ENCODE peak calls at places on chromosome 12, in four cellular contexts. One of them, this sample, is unnamed. For H3K4me1, the result is how much of the 10 kb centered on the place peaks cover.

GRCh38 chr12:121791671-121792496 is 1.6 kb downstream of the RHOF start:
- DNase-seq in prostate gland: no peak
- DNase-seq in adrenal gland: no peak
- DNase-seq in body of pancreas: no peak
- DNase-seq in this sample: no peak

GRCh38 chr12:98498635-98499034 is 16.8 kb upstream of the TMPO start:
- DNase-seq in body of pancreas: no peak
- DNase-seq in prostate gland: no peak
- DNase-seq in adrenal gland: no peak
- DNase-seq in this sample: no peak

GRCh38 chr12:48000878-48001321 is 3.4 kb downstream of the COL2A1 start:
- DNase-seq in prostate gland: no peak
- DNase-seq in adrenal gland: peak
- DNase-seq in body of pancreas: no peak
- DNase-seq in this sample: no peak

GRCh38 chr12:85281947-85282312 is 1.9 kb downstream of the ALX1 start:
- DNase-seq in body of pancreas: no peak
- DNase-seq in adrenal gland: no peak
- DNase-seq in prostate gland: no peak
- DNase-seq in this sample: no peak

GRCh38 chr12:94596596-94596995 is 53.8 kb downstream of the TMCC3 start:
- DNase-seq in body of pancreas: peak
- DNase-seq in prostate gland: no peak
- DNase-seq in adrenal gland: peak
- DNase-seq in this sample: no peak

GRCh38 chr12:124581299-124581698 is 13.9 kb upstream of the NCOR2 start:
- DNase-seq in body of pancreas: no peak
- DNase-seq in prostate gland: no peak
- DNase-seq in adrenal gland: no peak
- DNase-seq in this sample: no peak

GRCh38 chr12:123106640-123107359 is 44.1 kb downstream of the PITPNM2 start:
- DNase-seq in adrenal gland: peak
- DNase-seq in prostate gland: no peak
- DNase-seq in body of pancreas: no peak
- DNase-seq in this sample: no peak

GRCh38 chr12:62725781-62726180 is 209.2 kb downstream of the PPM1H start:
- DNase-seq in prostate gland: no peak
- DNase-seq in adrenal gland: no peak
- DNase-seq in body of pancreas: no peak
- DNase-seq in this sample: no peak

GRCh38 chr12:2163172-2163927 is 110.6 kb downstream of the CACNA1C start:
- DNase-seq in body of pancreas: peak
- DNase-seq in adrenal gland: peak
- DNase-seq in prostate gland: no peak
- DNase-seq in this sample: peak

GRCh38 chr12:59808317-59808910 is 212.6 kb downstream of the SLC16A7 start:
- DNase-seq in body of pancreas: no peak
- DNase-seq in prostate gland: no peak
- DNase-seq in adrenal gland: no peak
- DNase-seq in this sample: no peak

GRCh38 chr12:109739747-109740693 is 26.4 kb downstream of the FAM222A start:
- DNase-seq in prostate gland: no peak
- DNase-seq in body of pancreas: peak
- DNase-seq in adrenal gland: peak
- DNase-seq in this sample: no peak

GRCh38 chr12:77606348-77606747 is 224.3 kb upstream of the NAV3 start:
- DNase-seq in body of pancreas: no peak
- DNase-seq in adrenal gland: no peak
- DNase-seq in prostate gland: no peak
- DNase-seq in this sample: no peak

GRCh38 chr12:47767197-47767724 is 5.8 kb upstream of the SLC48A1 start:
- DNase-seq in body of pancreas: peak
- DNase-seq in adrenal gland: no peak
- DNase-seq in prostate gland: peak
- DNase-seq in this sample: no peak

GRCh38 chr12:125129592-125130255 is 64.5 kb downstream of the AACS start:
- DNase-seq in adrenal gland: no peak
- DNase-seq in body of pancreas: no peak
- DNase-seq in prostate gland: no peak
- DNase-seq in this sample: no peak

GRCh38 chr12:110741795-110742717 is 635 bp downstream of the PPP1CC start:
- DNase-seq in adrenal gland: peak
- DNase-seq in body of pancreas: no peak
- DNase-seq in prostate gland: no peak
- DNase-seq in this sample: peak

GRCh38 chr12:128933039-128933438 is 79.8 kb downstream of the GLT1D1 start:
- DNase-seq in body of pancreas: no peak
- DNase-seq in adrenal gland: no peak
- DNase-seq in prostate gland: no peak
- DNase-seq in this sample: peak

GRCh38 chr12:89368386-89368785 is 16.1 kb upstream of the DUSP6 start:
- DNase-seq in adrenal gland: no peak
- DNase-seq in body of pancreas: no peak
- DNase-seq in prostate gland: no peak
- DNase-seq in this sample: no peak

GRCh38 chr12:1518486-1518762 is 76.0 kb downstream of the FBXL14 start:
- DNase-seq in prostate gland: no peak
- DNase-seq in adrenal gland: no peak
- DNase-seq in body of pancreas: no peak
- DNase-seq in this sample: no peak

GRCh38 chr12:120474092-120474960 is 4.8 kb upstream of the SRSF9 start:
- DNase-seq in adrenal gland: peak
- DNase-seq in body of pancreas: peak
- DNase-seq in prostate gland: peak
- DNase-seq in this sample: peak

GRCh38 chr12:45409966-45410365 is 194.1 kb downstream of the ANO6 start:
- DNase-seq in prostate gland: no peak
- DNase-seq in adrenal gland: no peak
- DNase-seq in body of pancreas: no peak
- DNase-seq in this sample: no peak

GRCh38 chr12:54000105-54000773 is at the start of gene HOXC9:
- DNase-seq in adrenal gland: no peak
- DNase-seq in prostate gland: no peak
- DNase-seq in body of pancreas: peak
- DNase-seq in this sample: no peak
- TF ChIP-seq POLR2A in adrenal gland: no peak
- TF ChIP-seq POLR2A in prostate gland: no peak
- TF ChIP-seq POLR2A in body of pancreas: no peak
- TF ChIP-seq POLR2A in this sample: no peak

GRCh38 chr12:57520008-57520726 is at the start of gene DDIT3:
- DNase-seq in body of pancreas: peak
- DNase-seq in prostate gland: peak
- DNase-seq in adrenal gland: peak
- DNase-seq in this sample: peak

GRCh38 chr12:57522887-57523705 is 472 bp downstream of the MBD6 start:
- DNase-seq in body of pancreas: peak
- DNase-seq in prostate gland: peak
- DNase-seq in adrenal gland: peak
- DNase-seq in this sample: peak

GRCh38 chr12:57521475-57522018 is 1.1 kb upstream of the MBD6 start:
- DNase-seq in body of pancreas: peak
- DNase-seq in adrenal gland: peak
- DNase-seq in prostate gland: peak
- DNase-seq in this sample: peak

GRCh38 chr12:57523706-57524614 is 1.3 kb downstream of the MBD6 start:
- DNase-seq in body of pancreas: no peak
- DNase-seq in prostate gland: no peak
- DNase-seq in adrenal gland: no peak
- DNase-seq in this sample: no peak

DNA sequence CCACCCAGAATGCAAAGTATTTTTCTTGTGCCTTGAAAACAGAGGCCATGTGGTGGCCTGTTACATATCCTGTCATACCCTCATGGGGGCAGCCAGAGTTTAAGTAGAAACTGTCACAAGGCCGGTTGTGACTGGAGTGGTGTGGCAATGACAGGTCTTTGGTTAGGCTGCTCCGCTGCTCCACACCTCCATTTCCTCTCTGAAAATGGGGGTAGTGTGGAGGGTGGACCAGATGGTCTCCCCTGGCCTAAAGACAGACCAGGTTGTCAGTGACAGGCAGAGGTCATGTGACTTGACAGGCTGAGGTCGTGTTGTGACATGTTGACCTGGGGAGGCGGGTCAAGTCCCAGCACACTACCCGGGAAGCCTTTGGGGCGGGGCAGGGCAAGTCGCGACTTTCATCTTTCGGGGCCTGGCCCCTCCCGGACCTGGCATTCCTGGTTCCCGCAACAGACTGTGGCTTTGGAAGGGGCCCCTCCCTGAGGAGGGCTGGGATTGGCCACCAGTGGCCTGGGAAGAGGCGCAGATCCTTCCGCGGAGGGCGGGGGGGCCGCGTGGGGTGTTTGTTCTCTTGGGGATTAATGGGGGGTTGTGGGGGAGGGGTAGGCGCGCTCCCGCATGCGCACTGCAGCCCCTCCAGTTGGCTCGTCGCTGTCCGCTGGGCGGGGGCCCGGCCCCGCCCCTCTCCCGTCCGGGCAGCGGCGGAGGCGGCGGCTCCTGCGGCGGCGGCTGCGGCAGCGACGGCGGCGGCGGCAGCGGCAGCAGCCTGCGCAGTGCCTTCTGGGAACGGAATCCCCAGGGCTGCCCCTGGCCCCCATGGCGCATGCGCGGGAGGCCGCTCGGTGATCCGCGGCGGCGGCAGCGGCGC is at the start of gene MBD6:
- DNase-seq in body of pancreas: peak
- DNase-seq in prostate gland: peak
- DNase-seq in adrenal gland: peak
- DNase-seq in this sample: peak
- TF ChIP-seq CTCF in body of pancreas: no peak
- TF ChIP-seq CTCF in prostate gland: no peak
- TF ChIP-seq CTCF in adrenal gland: no peak
- TF ChIP-seq CTCF in this sample: no peak

DNA sequence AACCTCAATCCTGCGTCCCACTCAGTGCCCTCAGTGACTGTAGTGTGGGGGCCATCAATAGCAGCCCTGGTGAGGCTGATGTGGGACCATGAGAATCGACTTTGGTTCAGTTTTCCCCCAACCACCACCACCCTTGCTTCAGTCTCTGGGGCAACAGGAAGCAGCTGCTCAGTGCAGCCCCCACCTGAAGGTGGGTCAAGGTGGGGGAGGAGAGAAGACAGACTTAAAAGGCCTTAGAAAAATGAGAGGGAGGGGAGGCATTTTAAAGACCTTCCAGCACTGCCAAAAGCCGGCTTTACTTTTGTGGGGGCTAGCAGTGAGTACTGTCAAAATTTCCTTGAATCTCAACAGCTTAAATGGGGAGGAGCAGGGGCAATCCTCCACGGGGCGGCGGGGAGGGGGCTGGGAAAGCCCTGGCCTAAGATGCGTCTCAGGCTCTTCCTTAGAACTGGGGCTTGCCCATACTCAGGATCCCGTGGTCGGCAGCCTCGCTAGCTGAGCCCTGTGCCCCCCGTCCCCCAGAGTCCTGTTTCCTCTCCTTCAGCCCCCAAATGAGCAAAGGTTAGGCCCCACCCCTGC is 5.5 kb upstream of the BAZ2A start:
- DNase-seq in body of pancreas: no peak
- DNase-seq in prostate gland: no peak
- DNase-seq in adrenal gland: no peak
- DNase-seq in this sample: no peak
- H3K4me1 ChIP-seq in body of pancreas: half or more
- H3K4me1 ChIP-seq in prostate gland: under half
- H3K4me1 ChIP-seq in adrenal gland: under half
- H3K4me1 ChIP-seq in this sample: under half

GRCh38 chr12:12585115-12585862 is 22.6 kb upstream of the DUSP16 start:
- DNase-seq in body of pancreas: no peak
- DNase-seq in prostate gland: no peak
- DNase-seq in adrenal gland: no peak
- DNase-seq in this sample: no peak
- TF ChIP-seq POLR2A in body of pancreas: no peak
- TF ChIP-seq POLR2A in prostate gland: no peak
- TF ChIP-seq POLR2A in adrenal gland: no peak
- TF ChIP-seq POLR2A in this sample: no peak

DNA sequence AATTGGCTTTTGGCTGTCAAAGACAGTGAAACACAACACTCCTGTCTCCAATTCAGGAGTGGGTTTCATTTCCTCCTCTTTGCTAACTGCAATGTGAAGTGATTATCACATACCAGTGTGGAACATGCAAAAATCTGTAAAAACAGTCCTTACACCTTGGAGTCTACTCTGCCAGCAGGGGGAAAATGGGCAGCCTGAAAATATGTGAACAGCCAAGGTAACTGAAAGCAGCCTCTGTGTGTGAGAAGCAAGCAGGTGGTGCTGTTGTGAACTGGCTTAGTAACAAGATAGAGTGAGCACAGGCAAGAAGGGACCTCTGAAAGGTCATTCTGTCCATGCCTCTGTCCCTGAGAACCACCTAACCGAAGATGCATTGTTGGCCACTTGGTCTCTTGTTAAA is 6.0 kb downstream of the PRMT8 start:
- DNase-seq in prostate gland: no peak
- DNase-seq in adrenal gland: no peak
- DNase-seq in body of pancreas: peak
- DNase-seq in this sample: no peak
- TF ChIP-seq CTCF in prostate gland: no peak
- TF ChIP-seq CTCF in adrenal gland: no peak
- TF ChIP-seq CTCF in body of pancreas: peak
- TF ChIP-seq CTCF in this sample: no peak

GRCh38 chr12:3226285-3226684 is 149.1 kb downstream of the TSPAN9 start:
- DNase-seq in prostate gland: no peak
- DNase-seq in adrenal gland: no peak
- DNase-seq in body of pancreas: no peak
- DNase-seq in this sample: no peak
- H3K4me1 ChIP-seq in prostate gland: under half
- H3K4me1 ChIP-seq in adrenal gland: under half
- H3K4me1 ChIP-seq in body of pancreas: under half
- H3K4me1 ChIP-seq in this sample: under half

GRCh38 chr12:49032679-49033447 is 14.3 kb upstream of the PRKAG1 start:
- DNase-seq in body of pancreas: peak
- DNase-seq in adrenal gland: no peak
- DNase-seq in prostate gland: no peak
- DNase-seq in this sample: no peak
- TF ChIP-seq POLR2A in body of pancreas: no peak
- TF ChIP-seq POLR2A in adrenal gland: no peak
- TF ChIP-seq POLR2A in prostate gland: no peak
- TF ChIP-seq POLR2A in this sample: no peak

GRCh38 chr12:117671734-117672133 is 297.1 kb downstream of the KSR2 start:
- DNase-seq in body of pancreas: peak
- DNase-seq in prostate gland: peak
- DNase-seq in adrenal gland: no peak
- DNase-seq in this sample: peak
- TF ChIP-seq CTCF in body of pancreas: peak
- TF ChIP-seq CTCF in prostate gland: peak
- TF ChIP-seq CTCF in adrenal gland: peak
- TF ChIP-seq CTCF in this sample: no peak

GRCh38 chr12:53227341-53227740 is 4.7 kb downstream of the RARG start:
- DNase-seq in adrenal gland: no peak
- DNase-seq in body of pancreas: no peak
- DNase-seq in prostate gland: no peak
- DNase-seq in this sample: no peak
- H3K4me1 ChIP-seq in adrenal gland: under half
- H3K4me1 ChIP-seq in body of pancreas: under half
- H3K4me1 ChIP-seq in prostate gland: under half
- H3K4me1 ChIP-seq in this sample: under half

This sample was measured in testis.